ENCODE peak calls at places on chromosomes 3 and 15, in seven cellular contexts. G, N, M, B, T, Y and P are unnamed samples.

GRCh38 chr3:31274406-31275024 is 258.2 kb upstream of the STT3B start:
- DNase-seq in M (no peak), N (peak; percentile 10), G (no peak), T (no peak), Y (no peak), B (no peak), P (no peak)

GRCh38 chr3:13727890-13728289 is 152.0 kb downstream of the WNT7A start:
- DNase-seq in B (no peak), N (no peak), Y (no peak), M (no peak), G (no peak), T (no peak), P (no peak)

GRCh38 chr3:158105124-158105709 is 1.0 kb downstream of the SHOX2 start:
- DNase-seq in T (peak; percentile 27), M (no peak), G (no peak), N (no peak), Y (no peak), B (peak; percentile 14), P (peak; percentile 46)

GRCh38 chr3:51681453-51681852 is 10.4 kb downstream of the TEX264 start:
- DNase-seq in N (no peak), G (no peak), Y (peak; percentile 52), B (no peak), T (no peak), M (peak; percentile 34), P (no peak)

GRCh38 chr15:35289029-35289617 is 204.0 kb upstream of the NANOGP8 start:
- DNase-seq in Y (peak; percentile 41), T (no peak), B (no peak), M (no peak), G (no peak), N (peak; percentile 60), P (peak; percentile 25)

GRCh38 chr3:20310629-20311028 is 124.6 kb upstream of the SGO1 start:
- DNase-seq in T (no peak), B (no peak), N (no peak), Y (no peak), G (no peak), M (no peak), P (no peak)

GRCh38 chr3:135918600-135918999 is 46.9 kb upstream of the PPP2R3A start:
- DNase-seq in M (no peak), G (no peak), B (no peak), N (peak; percentile 51), Y (peak; percentile 38), T (no peak), P (no peak)

GRCh38 chr15:35545316-35545824 is 595 bp downstream of the DPH6 start:
- DNase-seq in T (no peak), Y (peak; percentile 50), B (peak; percentile 50), M (peak; percentile 32), G (peak; percentile 43), N (peak; percentile 10), P (peak; percentile 46)

GRCh38 chr3:65946438-65946837 is 92.3 kb downstream of the MAGI1 start:
- DNase-seq in B (no peak), N (no peak), Y (no peak), T (no peak), G (no peak), M (no peak), P (no peak)

GRCh38 chr3:184314363-184314699 is at the start of gene EIF4G1:
- DNase-seq in Y (peak; percentile 95), T (peak; percentile 83), B (peak; percentile 95), G (peak; percentile 86), M (peak; percentile 98), N (peak; percentile 93), P (peak; percentile 94)

GRCh38 chr15:66008920-66009572 is 139.8 kb downstream of the RAB11A start:
- DNase-seq in M (peak; percentile 12), B (no peak), Y (peak; percentile 81), T (no peak), G (no peak), N (no peak), P (no peak)

GRCh38 chr15:62969442-62970089 is 73.0 kb upstream of the TPM1 start:
- DNase-seq in N (no peak), G (no peak), B (no peak), T (no peak), Y (peak; percentile 20), M (no peak), P (no peak)

GRCh38 chr3:114207768-114208167 is 28.9 kb upstream of the DRD3 start:
- DNase-seq in B (no peak), Y (no peak), N (no peak), G (no peak), M (no peak), T (no peak), P (no peak)

GRCh38 chr3:189458536-189458935 is 172.7 kb upstream of the TP63 start:
- DNase-seq in G (no peak), B (no peak), T (no peak), Y (peak; percentile 9), N (no peak), M (peak; percentile 86), P (no peak)

GRCh38 chr3:109831403-109831802 is 494.1 kb upstream of the DPPA4 start:
- DNase-seq in G (no peak), B (no peak), Y (no peak), T (no peak), N (no peak), M (no peak), P (no peak)

DNA sequence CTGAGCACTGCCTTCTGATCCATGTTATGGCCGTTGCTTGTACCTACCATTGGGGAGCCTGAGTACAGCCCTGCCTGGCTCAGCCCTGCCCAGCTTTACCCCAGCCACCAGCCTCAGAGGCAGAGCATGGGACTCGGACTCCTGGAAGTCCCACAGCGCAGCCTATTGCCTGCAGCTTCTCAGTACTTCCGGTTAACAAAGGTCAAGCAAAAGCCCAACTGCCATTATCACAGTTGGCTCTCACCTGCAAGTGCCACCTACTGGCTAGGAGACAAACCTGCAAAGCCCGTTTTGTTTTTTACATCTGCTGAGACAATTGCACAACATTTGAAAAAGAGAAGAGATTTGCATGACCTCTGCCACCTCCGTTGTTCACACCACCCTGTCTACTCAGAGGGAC is 1081.7 kb downstream of the NAALADL2 start:
- DNase-seq in T (no peak), M (peak; percentile 14), B (no peak), N (no peak), Y (no peak), G (no peak), P (no peak)
- TF ChIP-seq CTCF in T (no peak), M (no peak), B (no peak), N (no peak), Y (no peak), G (no peak), P (no peak)

DNA sequence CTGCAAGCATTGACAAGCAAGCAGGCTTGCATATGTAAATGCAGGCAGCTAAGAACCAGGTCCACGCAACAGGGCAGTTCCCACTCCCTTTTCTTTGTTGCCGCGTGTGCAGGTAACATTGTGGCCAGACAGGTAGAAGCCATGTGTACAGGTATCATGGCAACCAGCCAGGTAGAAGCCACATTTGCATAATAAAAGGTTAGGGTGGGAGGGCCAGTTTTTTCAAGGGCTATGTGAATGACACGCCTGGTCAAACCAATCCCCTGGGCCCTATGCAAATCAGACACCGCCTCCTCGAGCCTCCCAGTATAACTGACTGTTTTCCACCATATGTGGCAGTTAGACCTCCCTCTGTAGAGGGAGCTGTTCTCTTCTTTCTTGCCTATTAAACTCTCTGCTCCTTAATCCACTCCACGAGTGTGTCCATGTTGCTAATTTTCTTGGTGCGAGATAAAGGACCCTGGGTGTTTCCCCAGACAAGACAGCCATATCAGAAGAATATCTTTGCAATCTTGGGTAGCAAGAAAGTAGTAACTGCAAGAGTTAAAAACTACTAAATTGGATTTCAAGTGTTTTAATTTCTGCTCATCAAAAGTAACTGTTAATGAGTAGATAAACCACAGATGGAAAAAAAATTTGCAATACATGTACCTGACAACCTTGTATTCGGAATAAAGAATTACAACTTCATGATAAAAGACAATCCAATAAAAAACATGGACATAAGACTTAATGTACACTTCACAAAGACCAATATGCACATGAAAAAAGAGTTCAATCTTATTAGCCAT is 21.8 kb downstream of the PCOLCE2 start:
- DNase-seq in T (peak; percentile 32), G (no peak), Y (no peak), B (no peak), M (peak; percentile 69), N (no peak), P (no peak)
- TF ChIP-seq CTCF in T (peak; percentile 39), G (no peak), Y (no peak), B (no peak), M (no peak), N (no peak), P (no peak)

GRCh38 chr15:57746752-57747151 is 40.2 kb downstream of the POLR2M start:
- DNase-seq in Y (no peak), T (no peak), M (no peak), G (no peak), N (no peak), B (peak; percentile 30), P (no peak)

GRCh38 chr15:57751177-57751800 is 44.8 kb downstream of the POLR2M start:
- DNase-seq in B (no peak), N (peak; percentile 63), T (no peak), G (no peak), M (no peak), Y (peak; percentile 47), P (no peak)

GRCh38 chr15:57752840-57753239 is 46.3 kb downstream of the POLR2M start:
- DNase-seq in M (no peak), B (no peak), T (no peak), Y (no peak), G (no peak), N (no peak), P (no peak)

GRCh38 chr15:57747206-57747605 is 40.7 kb downstream of the POLR2M start:
- DNase-seq in Y (no peak), G (no peak), T (no peak), M (no peak), B (peak; percentile 56), N (no peak), P (no peak)

DNA sequence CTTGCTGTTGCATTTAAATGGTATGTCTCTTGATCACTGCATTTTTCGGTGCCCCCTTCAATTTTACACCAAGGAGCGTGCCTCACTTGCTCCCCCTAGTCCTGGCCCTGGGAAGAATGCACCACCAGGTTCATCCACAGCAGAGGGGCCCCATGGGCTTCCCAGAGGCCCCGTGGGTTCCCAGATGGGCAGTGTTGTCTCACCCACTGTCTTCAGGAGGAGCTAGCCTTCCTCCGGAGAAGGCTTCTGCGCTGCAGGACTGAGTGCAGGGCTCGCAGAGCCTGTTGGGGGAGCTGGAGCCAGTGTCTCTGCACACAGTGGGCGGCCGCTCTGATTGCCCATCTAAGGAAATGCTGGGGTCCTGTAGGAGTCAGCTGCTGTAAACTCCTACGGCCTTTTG is 45.9 kb downstream of the POLR2M start:
- DNase-seq in G (peak; percentile 49), Y (no peak), B (peak; percentile 75), M (no peak), N (no peak), T (no peak), P (peak; percentile 26)
- TF ChIP-seq CTCF in G (no peak), Y (no peak), B (peak; percentile 53), M (no peak), N (peak; percentile 41), T (no peak), P (peak; percentile 42)

DNA sequence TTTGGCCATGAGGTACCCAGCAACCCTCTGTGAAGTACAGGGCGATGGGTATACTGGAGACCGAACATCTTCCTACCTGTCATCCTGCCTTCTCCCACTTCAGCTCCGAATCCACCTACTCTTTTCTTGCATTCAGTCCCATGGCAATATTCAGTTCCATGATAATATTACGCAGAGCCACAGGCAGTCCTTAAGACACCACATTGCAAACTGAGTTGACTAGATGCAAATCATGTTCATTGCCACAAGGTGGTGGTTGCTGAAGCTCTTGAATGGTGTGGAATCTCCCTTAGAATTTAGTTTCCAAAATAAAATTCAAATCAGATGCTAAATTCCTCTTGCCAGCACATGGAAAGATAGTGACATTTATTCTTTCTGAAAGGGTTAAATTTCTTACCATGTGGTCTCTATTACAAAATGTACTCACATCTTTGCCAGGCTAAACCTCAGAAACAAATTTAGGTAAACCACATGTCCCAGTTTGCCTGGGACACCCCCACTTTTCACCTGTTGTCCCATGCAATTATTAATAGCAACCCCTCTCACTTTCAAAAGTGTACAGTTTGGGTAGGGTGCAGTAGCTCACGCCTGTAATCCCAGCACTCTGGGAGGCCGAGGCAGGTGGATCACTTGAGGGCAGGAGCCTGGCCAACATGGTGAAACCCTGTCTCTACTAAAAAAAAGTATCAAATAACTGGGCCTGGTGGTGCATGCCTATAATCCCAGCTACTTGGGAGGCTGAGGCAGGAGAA is 1.7 kb upstream of the NME9 start:
- DNase-seq in G (no peak), T (no peak), B (no peak), Y (no peak), M (no peak), N (peak; percentile 39), P (no peak)
- TF ChIP-seq CTCF in G (no peak), T (no peak), B (no peak), Y (no peak), M (no peak), N (peak; percentile 63), P (no peak)